ENCODE peak calls at places on chromosomes 16 and 17, in six cellular contexts. Q is CD4-positive, CD25-positive, alpha-beta regulatory T cell; S is heart left ventricle; O is right atrium auricular region; P is cardiac muscle cell; X is GM23338. N is an unnamed sample.

GRCh38 chr17:66841328-66841727 is 6.4 kb downstream of the CACNG5 start:
- DNase-seq in X (peak; percentile 33), Q (no peak), S (no peak), P (no peak), O (no peak), N (no peak)

GRCh38 chr16:88712362-88712979 is 6.2 kb downstream of the CTU2 start:
- DNase-seq in P (no peak), S (no peak), O (no peak), X (no peak), Q (no peak), N (no peak)

GRCh38 chr17:63246344-63246743 is 199.8 kb downstream of the CYB561 start:
- DNase-seq in P (no peak), O (no peak), S (no peak), X (no peak), Q (no peak), N (no peak)

GRCh38 chr17:40648326-40648968 is 829 bp upstream of the SMARCE1 start:
- DNase-seq in P (no peak), S (no peak), Q (no peak), O (peak; percentile 63), X (peak; percentile 55), N (no peak)

GRCh38 chr16:72783716-72784320 is 264.1 kb downstream of the ZFHX3 start:
- DNase-seq in S (no peak), P (no peak), O (no peak), X (no peak), Q (no peak), N (no peak)

GRCh38 chr17:50935201-50936124 is 69.3 kb upstream of the TOB1 start:
- DNase-seq in Q (no peak), X (no peak), P (no peak), O (no peak), S (peak; percentile 90), N (no peak)

GRCh38 chr17:36818134-36818825 is 119.0 kb upstream of the LHX1 start:
- DNase-seq in Q (no peak), X (no peak), O (no peak), S (no peak), P (no peak), N (no peak)

GRCh38 chr16:6258056-6258455 is 1074.6 kb upstream of the RBFOX1 start:
- DNase-seq in S (no peak), P (no peak), O (no peak), X (no peak), Q (no peak), N (no peak)

GRCh38 chr16:31134091-31134571 is 1.4 kb downstream of the PRSS8 start:
- DNase-seq in P (no peak), S (no peak), X (peak; percentile 61), O (no peak), Q (no peak), N (no peak)

GRCh38 chr16:4700380-4700996 is 7.1 kb downstream of the NUDT16L1 start:
- DNase-seq in X (no peak), Q (no peak), O (no peak), P (no peak), S (no peak), N (no peak)

GRCh38 chr16:28623172-28623711 is 13.4 kb upstream of the SULT1A1 start:
- DNase-seq in P (no peak), Q (peak; percentile 38), X (peak; percentile 36), S (peak; percentile 49), O (no peak), N (peak; percentile 81)

GRCh38 chr17:71392715-71393567 is 727.9 kb upstream of the SOX9 start:
- DNase-seq in X (no peak), P (no peak), S (no peak), Q (no peak), O (no peak), N (no peak)

GRCh38 chr16:85019659-85020245 is 7.8 kb upstream of the KIAA0513 start:
- DNase-seq in O (no peak), X (no peak), Q (no peak), P (no peak), S (no peak), N (no peak)

GRCh38 chr16:80197790-80198201 is 343.0 kb upstream of the DYNLRB2 start:
- DNase-seq in S (no peak), P (no peak), X (no peak), Q (no peak), O (no peak), N (peak; percentile 80)

GRCh38 chr17:56887552-56888467 is 26.0 kb downstream of the TRIM25 start:
- DNase-seq in S (no peak), Q (no peak), P (no peak), X (no peak), O (no peak), N (no peak)

DNA sequence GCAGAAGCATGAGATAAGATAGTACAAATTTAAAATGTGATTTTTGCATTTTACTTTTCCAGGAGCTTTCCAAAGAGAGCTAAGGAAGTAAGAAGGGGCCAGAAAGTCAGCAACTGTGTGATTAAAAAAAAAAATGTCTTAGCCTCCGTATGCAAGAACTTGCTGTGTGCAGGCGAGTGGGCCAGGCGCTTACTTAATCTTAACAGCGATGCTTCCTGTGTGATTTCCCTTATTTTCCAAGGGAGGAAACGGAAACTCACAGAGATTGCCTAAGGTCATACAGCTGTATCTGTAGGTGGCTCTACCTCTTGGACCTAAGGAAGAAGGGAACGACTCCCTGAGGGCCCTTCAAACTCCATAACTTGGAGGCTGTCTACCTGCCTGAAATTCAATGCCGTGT is 11.1 kb downstream of the HS3ST3B1 start:
- DNase-seq in P (no peak), S (no peak), X (no peak), O (no peak), Q (no peak), N (no peak)
- H3K36me3 ChIP-seq in P (no peaks in the 10 kb centered on the region), S (no peaks in the 10 kb centered on the region), X (no peaks in the 10 kb centered on the region), O (no peaks in the 10 kb centered on the region), Q (peaks cover 54% of the 10 kb centered on the region), N (no peaks in the 10 kb centered on the region)

DNA sequence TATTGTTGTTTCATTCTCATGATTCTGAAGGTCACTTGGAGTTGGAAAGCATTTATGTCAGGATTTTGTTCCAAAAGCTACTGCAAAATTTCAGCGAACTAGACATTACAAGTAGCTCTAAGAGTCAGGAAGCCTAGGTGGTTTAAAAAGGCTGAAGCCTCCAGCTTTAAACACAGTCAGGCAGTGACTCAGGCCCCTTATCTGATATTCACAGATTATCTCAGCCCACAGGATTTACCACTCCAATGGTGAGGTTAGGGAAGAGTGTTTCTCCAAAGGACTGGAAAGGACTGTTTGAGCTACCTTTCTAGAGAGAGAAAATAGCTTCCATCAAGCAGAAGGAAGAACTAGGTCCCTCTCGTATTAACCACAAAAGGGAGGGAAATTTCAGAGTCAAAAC is 624.4 kb upstream of the C16orf82 start:
- DNase-seq in X (no peak), S (no peak), P (no peak), O (no peak), Q (no peak), N (no peak)
- H3K36me3 ChIP-seq in X (no peaks in the 10 kb centered on the region), S (no peaks in the 10 kb centered on the region), P (no peaks in the 10 kb centered on the region), O (no peaks in the 10 kb centered on the region), Q (no peaks in the 10 kb centered on the region), N (no peaks in the 10 kb centered on the region)

DNA sequence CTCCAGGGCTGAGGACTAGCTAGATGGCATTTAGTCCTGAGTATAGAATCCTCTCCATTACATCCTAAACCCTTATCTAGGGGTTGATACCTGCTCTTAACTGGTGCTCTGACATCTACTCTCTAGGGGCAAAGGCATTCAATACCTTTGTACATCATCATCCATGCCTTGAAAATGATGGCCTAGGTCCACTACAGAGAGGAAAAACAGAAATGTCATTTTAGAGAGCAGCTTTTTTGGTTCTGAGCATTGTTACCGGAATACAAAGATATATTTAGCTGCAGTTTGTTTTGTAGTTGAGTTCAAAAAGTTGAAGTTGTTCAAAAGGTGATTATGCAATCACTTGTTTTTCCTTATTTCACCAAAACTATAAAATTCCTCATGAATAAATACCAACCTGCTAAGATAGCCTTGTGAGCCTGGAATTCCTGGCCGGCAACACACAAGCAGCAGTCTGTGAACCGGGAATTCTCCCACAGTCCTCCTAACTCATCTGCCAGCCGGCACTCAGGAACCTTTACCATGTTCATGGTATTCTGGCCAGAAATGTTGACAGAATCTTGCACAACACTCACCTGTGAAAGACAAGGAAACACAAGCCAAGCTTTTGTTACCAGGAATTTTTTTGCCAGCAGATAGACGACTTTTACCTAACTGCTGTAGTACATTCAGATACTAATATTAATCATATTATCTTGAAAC is 35.4 kb downstream of the NXPH3 start:
- DNase-seq in X (no peak), Q (no peak), O (no peak), S (no peak), P (no peak), N (no peak)
- H3K36me3 ChIP-seq in X (peaks cover 6% of the 10 kb centered on the region), Q (peaks cover 82% of the 10 kb centered on the region), O (peaks cover 74% of the 10 kb centered on the region), S (peaks cover 83% of the 10 kb centered on the region), P (peaks cover 48% of the 10 kb centered on the region), N (peaks cover 84% of the 10 kb centered on the region)

DNA sequence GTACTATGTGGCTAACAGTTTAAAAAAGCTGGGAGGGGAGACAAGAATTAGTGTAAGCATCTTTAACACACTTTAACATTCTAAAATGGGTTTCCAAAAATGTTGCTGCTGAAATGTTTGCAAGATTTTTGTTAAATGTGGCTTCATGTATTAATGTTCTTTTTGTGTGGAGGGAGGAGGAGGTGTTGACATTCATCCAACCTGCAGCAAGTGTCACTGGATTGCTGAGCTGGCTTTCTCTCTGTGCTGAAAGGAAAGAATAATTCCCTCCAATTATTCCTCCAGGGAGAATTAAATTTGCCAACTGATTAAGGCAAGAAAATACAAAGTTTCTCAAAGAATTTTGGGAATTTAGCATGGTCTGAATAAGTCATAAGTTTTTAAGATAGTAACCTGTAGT is 108.7 kb downstream of the PCTP start:
- DNase-seq in X (no peak), S (no peak), P (no peak), Q (no peak), O (no peak), N (no peak)
- H3K36me3 ChIP-seq in X (no peaks in the 10 kb centered on the region), S (no peaks in the 10 kb centered on the region), P (no peaks in the 10 kb centered on the region), Q (no peaks in the 10 kb centered on the region), O (no peaks in the 10 kb centered on the region), N (no peaks in the 10 kb centered on the region)

GRCh38 chr16:19316846-19317245 is 31.3 kb downstream of the CLEC19A start:
- DNase-seq in X (peak; percentile 75), O (no peak), S (no peak), P (no peak), Q (no peak), N (no peak)
- H3K36me3 ChIP-seq in X (no peaks in the 10 kb centered on the region), O (no peaks in the 10 kb centered on the region), S (no peaks in the 10 kb centered on the region), P (no peaks in the 10 kb centered on the region), Q (no peaks in the 10 kb centered on the region), N (no peaks in the 10 kb centered on the region)

GRCh38 chr17:75748706-75749105 is 16.3 kb downstream of the GALK1 start:
- DNase-seq in Q (no peak), O (no peak), X (no peak), P (no peak), S (no peak), N (no peak)
- H3K36me3 ChIP-seq in Q (no peaks in the 10 kb centered on the region), O (no peaks in the 10 kb centered on the region), X (no peaks in the 10 kb centered on the region), P (no peaks in the 10 kb centered on the region), S (no peaks in the 10 kb centered on the region), N (peaks cover 99% of the 10 kb centered on the region)